ENCODE peak calls at places on chromosome 14, in five cellular contexts. X is GM23248, N is T-cell, J is left kidney, I is Right ventricle myocardium inferior. C is an unnamed sample.

GRCh38 chr14:23344481-23344880 is 8.2 kb downstream of the SLC22A17 start:
- DNase-seq in J (no peak), X (no peak), I (no peak), N (no peak), C (no peak)

GRCh38 chr14:75088153-75088552 is 18.7 kb downstream of the ZC2HC1C start:
- DNase-seq in N (no peak), I (no peak), X (no peak), J (no peak), C (no peak)

GRCh38 chr14:106872619-106873446 is 1346.5 kb downstream of the TMEM121 start:
- DNase-seq in I (peak; percentile 88), N (peak; percentile 74), J (no peak), X (peak; percentile 24), C (peak; percentile 73)

GRCh38 chr14:66231823-66232222 is 254.3 kb upstream of the CCDC196 start:
- DNase-seq in X (no peak), J (no peak), N (no peak), I (no peak), C (no peak)

GRCh38 chr14:50839048-50839447 is 8.1 kb upstream of the NIN start:
- DNase-seq in X (peak; percentile 43), N (no peak), I (no peak), J (no peak), C (no peak)

GRCh38 chr14:49114161-49114893 is 471.9 kb downstream of the RPS29 start:
- DNase-seq in X (no peak), J (no peak), I (no peak), N (no peak), C (no peak)

GRCh38 chr14:69318241-69318640 is 58.3 kb downstream of the GALNT16 start:
- DNase-seq in X (no peak), J (no peak), N (no peak), I (no peak), C (no peak)

GRCh38 chr14:97946291-97946690 is 1149.1 kb downstream of the VRK1 start:
- DNase-seq in I (no peak), J (peak; percentile 31), X (no peak), N (no peak), C (no peak)

GRCh38 chr14:78240567-78240966 is 70.4 kb downstream of the NRXN3 start:
- DNase-seq in J (no peak), X (no peak), I (no peak), N (no peak), C (no peak)

GRCh38 chr14:31271648-31272047 is 64.1 kb upstream of the HECTD1 start:
- DNase-seq in I (no peak), J (no peak), X (no peak), N (no peak), C (no peak)

GRCh38 chr14:105472496-105472991 is 2.1 kb upstream of the CRIP2 start:
- DNase-seq in J (no peak), I (peak; percentile 88), N (no peak), X (no peak), C (peak; percentile 71)

GRCh38 chr14:54696998-54697397 is 130.1 kb downstream of the SAMD4A start:
- DNase-seq in X (no peak), J (no peak), N (no peak), I (no peak), C (no peak)

GRCh38 chr14:34012978-34013713 is 62.3 kb upstream of the EGLN3 start:
- DNase-seq in J (no peak), N (no peak), I (no peak), X (no peak), C (no peak)

GRCh38 chr14:87082917-87083316 is 910.1 kb downstream of the GALC start:
- DNase-seq in I (no peak), J (no peak), X (no peak), N (no peak), C (no peak)

GRCh38 chr14:90419200-90419599 is 22.4 kb downstream of the CALM1 start:
- DNase-seq in N (no peak), J (peak; percentile 69), I (peak; percentile 74), X (peak; percentile 95), C (peak; percentile 62)

GRCh38 chr14:33792387-33793368 is 158.2 kb downstream of the EGLN3 start:
- DNase-seq in J (peak; percentile 94), I (peak; percentile 84), X (peak; percentile 88), N (peak; percentile 11), C (peak; percentile 74)

GRCh38 chr14:91372680-91373495 is 44.7 kb downstream of the CCDC88C start:
- DNase-seq in I (no peak), J (no peak), X (no peak), N (no peak), C (no peak)

GRCh38 chr14:55518391-55518790 is 61.6 kb upstream of the KTN1 start:
- DNase-seq in J (no peak), I (no peak), N (no peak), X (no peak), C (no peak)

GRCh38 chr14:81453166-81453766 is 53.1 kb upstream of the STON2 start:
- DNase-seq in J (peak; percentile 81), I (no peak), X (peak; percentile 71), N (peak; percentile 20), C (peak; percentile 39)

GRCh38 chr14:46108228-46108627 is 543.4 kb downstream of the RPL10L start:
- DNase-seq in N (no peak), J (no peak), I (peak; percentile 46), X (no peak), C (no peak)

GRCh38 chr14:26385302-26385701 is 212.5 kb downstream of the NOVA1 start:
- DNase-seq in I (no peak), J (no peak), N (no peak), X (no peak), C (no peak)

GRCh38 chr14:68599896-68600620 is 192.8 kb downstream of the ZFP36L1 start:
- DNase-seq in I (no peak), J (no peak), N (no peak), X (no peak), C (peak; percentile 40)

GRCh38 chr14:90019824-90020523 is 41.8 kb upstream of the KCNK13 start:
- DNase-seq in X (peak; percentile 9), J (no peak), I (no peak), N (no peak), C (no peak)

GRCh38 chr14:24392327-24393098 is 6.3 kb upstream of the NYNRIN start:
- DNase-seq in X (peak; percentile 58), J (peak; percentile 88), N (no peak), I (no peak), C (no peak)

GRCh38 chr14:66405158-66405557 is 81.0 kb upstream of the CCDC196 start:
- DNase-seq in N (no peak), J (no peak), X (peak; percentile 29), I (no peak), C (no peak)

GRCh38 chr14:22885975-22886374 is 3.0 kb downstream of the REM2 start:
- DNase-seq in J (no peak), I (no peak), N (no peak), X (no peak), C (no peak)

GRCh38 chr14:52821805-52822250 is 30.4 kb upstream of the GNPNAT1 start:
- DNase-seq in J (no peak), X (no peak), N (no peak), I (no peak), C (peak; percentile 44)

GRCh38 chr14:88611878-88612277 is 49.0 kb downstream of the ZC3H14 start:
- DNase-seq in J (no peak), I (no peak), N (no peak), X (peak; percentile 28), C (no peak)

GRCh38 chr14:32727827-32728226 is 210.9 kb upstream of the NPAS3 start:
- DNase-seq in J (no peak), I (no peak), N (no peak), X (no peak), C (no peak)

GRCh38 chr14:91693342-91693741 is 38.5 kb downstream of the CATSPERB start:
- DNase-seq in X (peak; percentile 90), I (no peak), J (no peak), N (no peak), C (no peak)

GRCh38 chr14:20630340-20631022 is 11.0 kb downstream of the OR6S1 start:
- DNase-seq in J (peak; percentile 66), N (no peak), I (no peak), X (peak; percentile 42), C (no peak)

GRCh38 chr14:102182190-102182589 is 42.5 kb downstream of the WDR20 start:
- DNase-seq in I (no peak), J (no peak), X (peak; percentile 89), N (no peak), C (no peak)

GRCh38 chr14:72651081-72651480 is 242.8 kb downstream of the DPF3 start:
- DNase-seq in J (peak; percentile 62), X (peak; percentile 40), I (no peak), N (no peak), C (no peak)

GRCh38 chr14:31441273-31442110 is 15.8 kb downstream of the DTD2 start:
- DNase-seq in I (no peak), X (peak; percentile 88), J (no peak), N (no peak), C (no peak)

GRCh38 chr14:22484638-22485037 is 104.4 kb downstream of the DAD1 start:
- DNase-seq in J (no peak), X (peak; percentile 63), I (no peak), N (no peak), C (no peak)

GRCh38 chr14:69559581-69560011 is 15.1 kb downstream of the CCDC177 start:
- DNase-seq in X (no peak), I (no peak), J (peak; percentile 87), N (no peak), C (no peak)